ENCODE peak calls at places on chromosome 6, in nine cellular contexts. W, B, G, D, N, I, P, Q and V are unnamed samples.

GRCh38 chr6:154249499-154250298 is 106.9 kb downstream of the IPCEF1 start:
- DNase-seq in W (no peak), B (no peak), G (no peak), D (no peak), N (no peak), I (peak), P (no peak), Q (no peak), V (no peak)

GRCh38 chr6:150528648-150529285 is 70.9 kb upstream of the PLEKHG1 start:
- DNase-seq in W (peak), B (peak), G (peak), D (peak), N (peak), I (no peak), P (no peak), Q (peak), V (no peak)

GRCh38 chr6:142162780-142163179 is 15.7 kb downstream of the VTA1 start:
- DNase-seq in W (no peak), B (no peak), G (no peak), D (no peak), N (no peak), I (no peak), P (no peak), Q (no peak), V (no peak)

GRCh38 chr6:89042664-89043063 is 37.9 kb upstream of the PNRC1 start:
- DNase-seq in W (no peak), B (no peak), G (no peak), D (no peak), N (no peak), I (no peak), P (no peak), Q (no peak), V (no peak)

GRCh38 chr6:46410330-46410953 is 80.8 kb downstream of the RCAN2 start:
- DNase-seq in W (peak), B (no peak), G (peak), D (peak), N (no peak), I (peak), P (no peak), Q (peak), V (no peak)

GRCh38 chr6:27188885-27189418 is 58.5 kb upstream of the PRSS16 start:
- DNase-seq in W (peak), B (peak), G (peak), D (peak), N (peak), I (peak), P (peak), Q (peak), V (no peak)

GRCh38 chr6:134253681-134254080 is 64.2 kb downstream of the SGK1 start:
- DNase-seq in W (no peak), B (no peak), G (peak), D (peak), N (no peak), I (no peak), P (no peak), Q (peak), V (no peak)

GRCh38 chr6:167973092-167973880 is 24.2 kb upstream of the KIF25 start:
- DNase-seq in W (no peak), B (no peak), G (no peak), D (no peak), N (no peak), I (no peak), P (no peak), Q (no peak), V (no peak)

GRCh38 chr6:68975064-68975463 is 340.0 kb downstream of the ADGRB3 start:
- DNase-seq in W (peak), B (no peak), G (no peak), D (peak), N (no peak), I (no peak), P (no peak), Q (no peak), V (no peak)

GRCh38 chr6:107080036-107080435 is 35.3 kb downstream of the BEND3 start:
- DNase-seq in W (no peak), B (no peak), G (no peak), D (no peak), N (no peak), I (no peak), P (no peak), Q (no peak), V (no peak)

GRCh38 chr6:153484056-153484455 is 353.0 kb upstream of the RGS17 start:
- DNase-seq in W (no peak), B (no peak), G (no peak), D (no peak), N (no peak), I (no peak), P (no peak), Q (no peak), V (no peak)

GRCh38 chr6:36961441-36962430 is 7.2 kb downstream of the PI16 start:
- DNase-seq in W (no peak), B (no peak), G (no peak), D (no peak), N (no peak), I (no peak), P (no peak), Q (no peak), V (no peak)

GRCh38 chr6:36959555-36960250 is 5.2 kb downstream of the PI16 start:
- DNase-seq in W (no peak), B (no peak), G (no peak), D (no peak), N (no peak), I (no peak), P (no peak), Q (no peak), V (no peak)

GRCh38 chr6:36957773-36958271 is 3.3 kb downstream of the PI16 start:
- DNase-seq in W (no peak), B (no peak), G (no peak), D (no peak), N (no peak), I (no peak), P (no peak), Q (peak), V (no peak)

GRCh38 chr6:36956111-36956820 is 1.7 kb downstream of the PI16 start:
- DNase-seq in W (no peak), B (no peak), G (no peak), D (no peak), N (no peak), I (no peak), P (no peak), Q (peak), V (no peak)

DNA sequence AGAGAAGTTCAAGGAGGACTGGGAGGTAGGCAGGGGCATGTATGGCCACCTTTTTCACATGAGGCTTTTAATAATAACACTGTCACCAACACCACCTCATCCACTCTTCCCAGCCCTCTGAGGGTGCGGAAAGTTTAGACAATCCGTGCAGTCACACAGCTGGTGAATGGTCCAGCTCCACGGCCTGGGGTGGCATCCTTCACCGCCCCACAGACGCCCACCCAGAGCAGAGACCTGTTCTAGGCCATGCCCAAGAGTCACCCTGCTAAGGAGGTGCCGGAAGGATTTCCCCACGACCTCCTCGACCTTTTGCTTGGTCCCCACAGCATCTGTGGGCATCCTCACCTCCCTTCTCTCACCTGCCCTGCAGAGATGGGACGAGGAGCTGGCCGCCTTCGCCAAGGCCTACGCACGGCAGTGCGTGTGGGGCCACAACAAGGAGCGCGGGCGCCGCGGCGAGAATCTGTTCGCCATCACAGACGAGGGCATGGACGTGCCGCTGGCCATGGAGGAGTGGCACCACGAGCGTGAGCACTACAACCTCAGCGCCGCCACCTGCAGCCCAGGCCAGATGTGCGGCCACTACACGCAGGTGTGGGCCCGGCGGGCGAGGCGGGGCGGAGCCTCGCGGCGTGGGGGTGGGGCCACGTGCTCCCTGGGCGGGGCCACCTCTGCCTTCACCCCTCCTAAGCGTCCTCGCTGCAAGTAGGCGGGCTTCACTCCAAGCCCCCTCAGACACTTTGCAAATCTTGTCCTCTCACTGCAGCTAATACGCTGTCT is 4.4 kb downstream of the PI16 start:
- DNase-seq in W (no peak), B (no peak), G (no peak), D (no peak), N (no peak), I (no peak), P (no peak), Q (no peak), V (no peak)
- TF ChIP-seq CTCF in W (no peak), B (no peak), G (no peak), D (no peak), N (no peak), I (no peak), P (no peak), Q (no peak), V (no peak)

GRCh38 chr6:41694815-41695536 is 40.4 kb downstream of the TFEB start:
- DNase-seq in W (no peak), B (no peak), G (no peak), D (no peak), N (no peak), I (no peak), P (no peak), Q (no peak), V (no peak)
- TF ChIP-seq CTCF in W (no peak), B (no peak), G (no peak), D (peak), N (no peak), I (no peak), P (no peak), Q (no peak), V (no peak)

DNA sequence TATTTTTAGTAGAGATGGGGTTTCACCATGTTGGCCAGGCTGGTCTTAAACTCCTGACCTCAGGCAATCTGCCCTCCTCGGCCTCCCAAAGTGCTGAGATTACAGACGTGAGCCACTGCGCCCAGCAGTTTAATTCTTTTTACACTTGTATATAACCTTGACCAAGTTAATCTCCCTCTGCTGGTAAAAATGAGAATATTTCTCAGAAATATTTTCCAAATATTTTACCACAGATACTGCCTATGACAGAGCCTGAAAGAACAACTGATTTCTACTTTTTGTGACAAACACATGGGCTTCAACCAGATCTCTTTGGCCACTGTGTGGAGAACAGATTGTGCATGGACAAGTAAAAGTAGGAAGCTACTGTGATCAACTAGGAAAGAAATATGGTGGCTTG is 21.2 kb upstream of the NHSL1 start:
- DNase-seq in W (no peak), B (no peak), G (no peak), D (peak), N (no peak), I (no peak), P (no peak), Q (no peak), V (no peak)
- TF ChIP-seq CTCF in W (peak), B (peak), G (peak), D (peak), N (peak), I (no peak), P (no peak), Q (peak), V (peak)

DNA sequence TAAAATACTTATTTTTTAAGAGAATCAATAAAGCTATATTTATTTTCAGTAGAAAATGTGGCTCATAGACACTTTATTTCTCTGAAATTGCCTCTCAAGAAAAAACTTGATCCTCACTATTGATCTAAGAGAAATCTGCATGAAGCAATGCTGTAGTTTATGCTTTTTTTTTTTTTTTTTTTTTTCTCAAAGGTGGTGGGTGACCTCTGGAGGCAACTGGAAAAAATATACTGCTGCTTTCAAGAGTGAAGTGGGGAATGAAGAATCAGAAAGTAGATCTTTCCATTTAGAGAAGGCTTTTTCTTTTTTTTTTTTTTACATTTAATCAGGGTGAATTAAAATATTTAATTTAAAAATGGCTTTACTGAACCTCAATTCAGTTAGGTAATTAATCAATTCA is 169.3 kb downstream of the SLC16A10 start:
- DNase-seq in W (no peak), B (no peak), G (no peak), D (peak), N (no peak), I (no peak), P (no peak), Q (no peak), V (no peak)
- TF ChIP-seq CTCF in W (no peak), B (peak), G (no peak), D (no peak), N (no peak), I (no peak), P (no peak), Q (no peak), V (no peak)

DNA sequence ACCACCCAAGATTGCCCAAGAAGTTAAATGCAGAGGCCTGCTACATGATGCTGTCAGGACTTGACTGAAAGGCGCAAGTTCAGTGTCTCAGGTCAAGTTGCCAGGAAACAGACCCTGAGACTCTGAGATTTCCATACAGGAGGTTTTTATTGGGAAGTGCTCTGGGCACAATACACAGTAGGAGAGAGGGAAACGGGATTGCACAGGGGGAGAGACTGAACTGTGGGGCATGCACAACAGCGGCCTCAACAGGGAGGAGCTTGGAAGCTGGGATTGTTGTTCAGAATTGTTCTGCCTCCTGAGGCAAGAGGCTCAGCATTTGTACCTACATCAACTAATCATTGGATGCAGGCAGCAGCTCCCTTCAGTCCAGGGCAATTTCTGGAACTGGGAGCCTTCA is 6.7 kb downstream of the STX11 start:
- DNase-seq in W (no peak), B (no peak), G (no peak), D (no peak), N (no peak), I (no peak), P (no peak), Q (no peak), V (no peak)
- TF ChIP-seq CTCF in W (no peak), B (no peak), G (no peak), D (no peak), N (no peak), I (no peak), P (no peak), Q (no peak), V (no peak)

GRCh38 chr6:123380257-123380656 is 256.5 kb downstream of the TRDN start:
- DNase-seq in W (peak), B (no peak), G (peak), D (peak), N (no peak), I (no peak), P (no peak), Q (no peak), V (no peak)
- TF ChIP-seq CTCF in W (peak), B (peak), G (peak), D (no peak), N (no peak), I (no peak), P (no peak), Q (no peak), V (peak)

DNA sequence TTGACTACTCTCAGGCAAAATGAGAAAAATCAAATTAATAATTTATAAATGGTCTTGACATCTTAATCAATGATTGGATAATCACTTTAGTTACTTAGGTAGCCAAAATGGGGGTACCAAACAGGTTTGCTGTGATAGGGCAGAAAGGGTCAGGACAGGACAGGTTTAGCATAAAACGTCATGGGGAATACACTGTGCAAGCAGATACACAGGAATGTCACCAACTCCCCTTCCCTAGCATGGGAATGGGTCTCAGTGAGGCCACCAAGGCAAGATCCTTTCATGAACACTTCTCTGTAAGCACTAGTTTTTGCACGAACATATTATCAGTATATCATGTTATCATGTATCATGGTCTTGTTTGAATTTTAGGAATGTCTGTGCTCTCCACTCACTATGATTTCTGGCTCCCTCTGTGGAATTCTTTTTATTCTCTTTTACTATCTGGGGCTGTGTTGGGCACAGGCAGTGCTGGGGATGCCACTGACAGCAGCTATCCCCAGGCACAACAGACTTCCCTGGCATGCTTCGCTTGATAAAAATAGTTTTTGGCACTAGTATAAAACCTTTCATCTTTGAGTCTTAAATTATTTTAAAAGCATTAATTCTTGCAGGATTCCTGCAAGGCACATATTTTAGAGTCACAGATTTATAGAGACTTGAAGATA is 18.3 kb downstream of the PTCHD4 start:
- DNase-seq in W (no peak), B (no peak), G (no peak), D (no peak), N (no peak), I (no peak), P (no peak), Q (no peak), V (no peak)
- TF ChIP-seq CTCF in W (no peak), B (no peak), G (no peak), D (no peak), N (no peak), I (no peak), P (no peak), Q (no peak), V (no peak)

GRCh38 chr6:13147396-13148181 is 180.7 kb downstream of the TBC1D7 start:
- DNase-seq in W (no peak), B (no peak), G (no peak), D (no peak), N (no peak), I (no peak), P (no peak), Q (no peak), V (no peak)
- TF ChIP-seq CTCF in W (no peak), B (no peak), G (no peak), D (no peak), N (no peak), I (no peak), P (no peak), Q (no peak), V (no peak)

DNA sequence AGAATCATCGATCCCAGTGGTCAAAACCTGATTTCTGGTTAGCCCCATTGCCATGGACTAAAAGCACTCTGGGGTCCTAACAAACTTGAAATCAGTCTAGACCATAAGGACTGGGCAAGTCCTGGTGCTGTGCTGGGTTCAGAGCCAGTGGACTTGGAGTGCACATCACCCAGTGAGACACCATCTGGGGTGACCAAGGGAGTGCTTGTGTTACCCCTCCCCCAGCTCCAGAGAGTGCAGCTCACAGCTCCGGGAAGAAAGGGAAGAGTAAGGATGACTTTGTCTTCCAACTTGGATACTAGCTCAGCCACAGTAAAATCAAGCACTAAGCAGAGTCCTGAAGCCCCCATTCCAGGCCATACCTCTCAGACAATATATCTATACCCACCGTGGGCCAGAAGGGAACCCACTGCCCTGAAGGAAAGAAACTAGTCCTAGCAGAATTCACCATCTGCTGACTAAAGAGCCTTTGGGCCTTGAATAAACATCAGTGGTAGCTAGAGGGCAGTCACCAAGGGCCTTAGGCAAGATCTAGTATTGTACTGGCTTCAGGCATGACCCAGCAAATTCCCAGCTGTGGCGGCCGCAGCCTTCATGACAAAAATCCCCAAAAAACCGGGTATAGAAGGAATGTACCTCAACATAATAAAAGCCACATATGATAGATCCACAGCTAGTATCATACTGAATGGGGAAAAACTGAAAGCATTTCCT is 153.5 kb upstream of the OGFRL1 start:
- DNase-seq in W (no peak), B (no peak), G (no peak), D (no peak), N (no peak), I (no peak), P (no peak), Q (no peak), V (no peak)
- TF ChIP-seq CTCF in W (no peak), B (no peak), G (no peak), D (no peak), N (no peak), I (no peak), P (no peak), Q (no peak), V (no peak)